ENCODE peak calls at places on chromosomes 11 and 22, in seven cellular contexts. One of them, this sample, is unnamed.
A peak's percentile ranks its signal among the peaks of the same experiment; 100 is the strongest.

GRCh38 chr11:68115285-68115684 is 5.9 kb downstream of the CHKA start:
- DNase-seq in A549: no peak
- DNase-seq in tibial nerve: no peak
- DNase-seq in OCI-LY7: no peak
- DNase-seq in GM23338: no peak
- DNase-seq in lung: no peak
- DNase-seq in Caco-2: no peak
- DNase-seq in this sample: no peak

GRCh38 chr22:42688914-42689275 is 31.8 kb downstream of the A4GALT start:
- DNase-seq in A549: no peak
- DNase-seq in tibial nerve: no peak
- DNase-seq in OCI-LY7: no peak
- DNase-seq in GM23338: no peak
- DNase-seq in lung: no peak
- DNase-seq in Caco-2: peak; percentile 15
- DNase-seq in this sample: peak; percentile 76

GRCh38 chr22:39214383-39215069 is 30.3 kb downstream of the PDGFB start:
- DNase-seq in A549: peak; percentile 21
- DNase-seq in tibial nerve: no peak
- DNase-seq in OCI-LY7: no peak
- DNase-seq in GM23338: peak; percentile 96
- DNase-seq in lung: no peak
- DNase-seq in Caco-2: peak; percentile 70
- DNase-seq in this sample: peak; percentile 99

GRCh38 chr22:50157976-50158375 is 12.6 kb upstream of the PANX2 start:
- DNase-seq in A549: no peak
- DNase-seq in tibial nerve: no peak
- DNase-seq in OCI-LY7: no peak
- DNase-seq in GM23338: no peak
- DNase-seq in lung: peak; percentile 73
- DNase-seq in Caco-2: no peak
- DNase-seq in this sample: peak; percentile 74

GRCh38 chr22:27212617-27213177 is 555.3 kb downstream of the MIAT start:
- DNase-seq in A549: peak; percentile 88
- DNase-seq in tibial nerve: peak; percentile 91
- DNase-seq in OCI-LY7: no peak
- DNase-seq in GM23338: no peak
- DNase-seq in lung: peak; percentile 51
- DNase-seq in Caco-2: peak; percentile 50
- DNase-seq in this sample: no peak

GRCh38 chr22:43218786-43219185 is 31.9 kb upstream of the TTLL12 start:
- DNase-seq in A549: no peak
- DNase-seq in tibial nerve: no peak
- DNase-seq in OCI-LY7: no peak
- DNase-seq in GM23338: no peak
- DNase-seq in lung: no peak
- DNase-seq in Caco-2: no peak
- DNase-seq in this sample: no peak

GRCh38 chr22:17883356-17883755 is 109.1 kb upstream of the BID start:
- DNase-seq in A549: no peak
- DNase-seq in tibial nerve: no peak
- DNase-seq in OCI-LY7: no peak
- DNase-seq in GM23338: no peak
- DNase-seq in lung: no peak
- DNase-seq in Caco-2: no peak
- DNase-seq in this sample: no peak

GRCh38 chr11:18192988-18193387 is 20.4 kb downstream of the MRGPRX4 start:
- DNase-seq in A549: no peak
- DNase-seq in tibial nerve: no peak
- DNase-seq in OCI-LY7: peak; percentile 16
- DNase-seq in GM23338: peak; percentile 81
- DNase-seq in lung: no peak
- DNase-seq in Caco-2: peak; percentile 10
- DNase-seq in this sample: no peak

GRCh38 chr11:75665126-75665525 is 3.7 kb downstream of the MAP6 start:
- DNase-seq in A549: no peak
- DNase-seq in tibial nerve: no peak
- DNase-seq in OCI-LY7: no peak
- DNase-seq in GM23338: no peak
- DNase-seq in lung: no peak
- DNase-seq in Caco-2: no peak
- DNase-seq in this sample: no peak

GRCh38 chr11:767238-767637 is 10.0 kb downstream of the GATD1 start:
- DNase-seq in A549: no peak
- DNase-seq in tibial nerve: no peak
- DNase-seq in OCI-LY7: no peak
- DNase-seq in GM23338: no peak
- DNase-seq in lung: no peak
- DNase-seq in Caco-2: no peak
- DNase-seq in this sample: no peak

GRCh38 chr11:100574894-100575769 is 112.0 kb upstream of the ARHGAP42 start:
- DNase-seq in A549: peak; percentile 43
- DNase-seq in tibial nerve: no peak
- DNase-seq in OCI-LY7: no peak
- DNase-seq in GM23338: peak; percentile 57
- DNase-seq in lung: no peak
- DNase-seq in Caco-2: peak; percentile 36
- DNase-seq in this sample: no peak
- TF ChIP-seq CTCF in A549: peak; percentile 44
- TF ChIP-seq CTCF in tibial nerve: no peak
- TF ChIP-seq CTCF in OCI-LY7: peak; percentile 58
- TF ChIP-seq CTCF in GM23338: no peak
- TF ChIP-seq CTCF in lung: peak; percentile 2
- TF ChIP-seq CTCF in Caco-2: peak; percentile 36
- TF ChIP-seq CTCF in this sample: peak; percentile 72

GRCh38 chr11:65651339-65651588 is 11.5 kb downstream of the RELA start:
- DNase-seq in A549: no peak
- DNase-seq in tibial nerve: no peak
- DNase-seq in OCI-LY7: no peak
- DNase-seq in GM23338: no peak
- DNase-seq in lung: no peak
- DNase-seq in Caco-2: no peak
- DNase-seq in this sample: no peak

GRCh38 chr11:65648997-65649491 is 11.1 kb downstream of the SIPA1 start:
- DNase-seq in A549: no peak
- DNase-seq in tibial nerve: no peak
- DNase-seq in OCI-LY7: no peak
- DNase-seq in GM23338: no peak
- DNase-seq in lung: no peak
- DNase-seq in Caco-2: no peak
- DNase-seq in this sample: peak; percentile 17

GRCh38 chr11:65651589-65652510 is 10.9 kb downstream of the RELA start:
- DNase-seq in A549: no peak
- DNase-seq in tibial nerve: no peak
- DNase-seq in OCI-LY7: no peak
- DNase-seq in GM23338: peak; percentile 29
- DNase-seq in lung: no peak
- DNase-seq in Caco-2: no peak
- DNase-seq in this sample: peak; percentile 82

GRCh38 chr11:65650547-65651338 is 12.0 kb downstream of the RELA start:
- DNase-seq in A549: no peak
- DNase-seq in tibial nerve: no peak
- DNase-seq in OCI-LY7: no peak
- DNase-seq in GM23338: peak; percentile 40
- DNase-seq in lung: no peak
- DNase-seq in Caco-2: no peak
- DNase-seq in this sample: peak; percentile 26

DNA sequence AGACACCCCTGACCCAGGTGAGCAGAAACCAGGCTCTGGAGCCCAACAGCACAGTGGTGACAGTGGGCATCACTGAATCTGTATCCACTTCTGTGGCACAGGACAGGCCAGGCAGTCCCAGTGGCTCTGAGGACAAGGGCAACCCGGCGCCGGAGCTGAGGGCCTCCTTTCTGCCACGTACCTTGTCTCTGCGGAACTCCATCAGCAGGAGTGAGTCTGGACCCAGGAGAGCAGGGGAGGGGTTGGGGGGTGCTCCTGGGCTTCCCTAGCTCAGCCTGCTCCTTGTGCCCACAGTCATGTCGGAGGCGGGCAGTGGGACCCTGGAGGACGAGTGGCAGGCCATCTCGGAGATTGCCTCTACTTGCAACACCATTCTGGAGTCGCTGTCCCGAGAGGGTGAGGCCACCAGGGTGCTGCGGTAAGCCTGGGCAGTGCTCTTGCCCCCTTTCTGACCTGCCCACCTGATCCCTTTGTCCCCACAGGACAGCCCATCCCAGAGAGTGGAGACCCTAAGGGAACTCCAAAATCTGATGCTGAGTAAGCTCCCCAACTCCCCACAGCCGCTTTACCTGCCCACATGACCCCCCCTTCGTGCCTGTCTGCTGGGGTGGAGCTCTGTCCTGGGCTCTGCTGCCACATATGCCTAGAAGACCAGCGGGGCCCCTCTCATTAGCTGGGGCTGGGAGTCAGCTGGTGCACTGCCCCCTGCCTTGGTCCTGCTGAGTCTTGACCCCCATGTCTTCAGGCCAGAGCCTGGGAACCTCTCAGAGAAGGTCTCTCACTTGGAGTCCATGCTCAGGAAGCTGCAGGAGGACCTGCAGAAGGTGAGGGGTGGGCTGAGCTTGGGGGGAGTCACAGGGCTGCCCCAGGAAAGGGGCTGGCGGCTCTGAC is 12.0 kb downstream of the SIPA1 start:
- DNase-seq in A549: no peak
- DNase-seq in tibial nerve: no peak
- DNase-seq in OCI-LY7: no peak
- DNase-seq in GM23338: no peak
- DNase-seq in lung: no peak
- DNase-seq in Caco-2: no peak
- DNase-seq in this sample: no peak
- H3K4me1 ChIP-seq in A549: peaks cover 17% of the 10 kb centered on the region
- H3K4me1 ChIP-seq in tibial nerve: no peaks in the 10 kb centered on the region
- H3K4me1 ChIP-seq in OCI-LY7: peaks cover 18% of the 10 kb centered on the region
- H3K4me1 ChIP-seq in GM23338: peaks cover 21% of the 10 kb centered on the region
- H3K4me1 ChIP-seq in lung: peaks cover 21% of the 10 kb centered on the region
- H3K4me1 ChIP-seq in Caco-2: peaks cover 33% of the 10 kb centered on the region
- H3K4me1 ChIP-seq in this sample: peaks cover 35% of the 10 kb centered on the region

GRCh38 chr11:42571486-42572230 is 740.1 kb upstream of the API5 start:
- DNase-seq in A549: no peak
- DNase-seq in tibial nerve: no peak
- DNase-seq in OCI-LY7: no peak
- DNase-seq in GM23338: no peak
- DNase-seq in lung: no peak
- DNase-seq in Caco-2: no peak
- DNase-seq in this sample: no peak
- TF ChIP-seq CTCF in A549: no peak
- TF ChIP-seq CTCF in tibial nerve: no peak
- TF ChIP-seq CTCF in OCI-LY7: no peak
- TF ChIP-seq CTCF in GM23338: no peak
- TF ChIP-seq CTCF in lung: no peak
- TF ChIP-seq CTCF in Caco-2: no peak
- TF ChIP-seq CTCF in this sample: no peak

DNA sequence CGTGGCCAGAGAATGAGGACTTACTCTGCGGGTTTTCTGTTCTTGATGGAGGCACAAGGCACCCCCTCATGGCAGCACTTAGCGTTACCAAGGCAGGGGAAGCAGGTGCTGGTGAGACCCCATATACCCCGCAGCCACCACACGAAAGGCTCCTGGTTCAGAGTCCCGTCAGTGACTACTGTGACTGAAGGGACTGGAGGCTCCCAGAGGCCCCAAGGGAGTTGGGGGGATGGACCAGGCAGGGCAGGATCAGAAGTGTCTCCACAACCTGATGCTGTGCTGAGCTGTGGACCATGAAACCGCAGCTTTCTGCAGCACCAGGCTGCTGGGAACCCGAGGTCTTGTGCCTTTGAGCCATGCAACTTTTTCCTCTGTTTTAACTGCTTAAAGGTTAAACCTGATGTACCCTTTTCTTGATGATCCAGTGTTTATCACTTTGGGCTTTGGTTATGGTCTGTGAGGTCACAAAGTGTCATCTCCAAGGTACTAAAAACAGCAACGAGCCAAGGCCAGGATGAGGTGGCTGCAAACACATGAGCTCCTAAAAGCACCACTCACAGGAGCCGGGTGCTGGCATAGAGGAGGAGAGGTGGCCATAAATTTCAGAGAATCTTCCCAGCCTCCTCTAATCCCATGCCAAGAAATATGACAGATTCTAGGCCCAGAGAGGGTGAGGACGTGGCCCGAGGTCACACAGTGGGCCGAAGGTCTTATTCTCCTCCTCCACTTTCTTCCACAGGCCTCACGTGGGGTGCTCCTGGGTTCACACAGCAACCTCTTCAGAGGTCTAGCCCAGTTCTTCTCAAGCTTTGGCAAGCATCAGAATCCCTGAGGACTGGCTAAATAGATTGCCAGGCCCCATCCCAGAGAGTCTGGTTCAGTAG is 4.2 kb upstream of the LRRC32 start:
- DNase-seq in A549: no peak
- DNase-seq in tibial nerve: no peak
- DNase-seq in OCI-LY7: peak; percentile 88
- DNase-seq in GM23338: peak; percentile 48
- DNase-seq in lung: no peak
- DNase-seq in Caco-2: no peak
- DNase-seq in this sample: no peak
- H3K4me1 ChIP-seq in A549: peaks cover 8% of the 10 kb centered on the region
- H3K4me1 ChIP-seq in tibial nerve: no peaks in the 10 kb centered on the region
- H3K4me1 ChIP-seq in OCI-LY7: peaks cover 77% of the 10 kb centered on the region
- H3K4me1 ChIP-seq in GM23338: no peaks in the 10 kb centered on the region
- H3K4me1 ChIP-seq in lung: peaks cover 2% of the 10 kb centered on the region
- H3K4me1 ChIP-seq in Caco-2: peaks cover 5% of the 10 kb centered on the region
- H3K4me1 ChIP-seq in this sample: no peaks in the 10 kb centered on the region

GRCh38 chr11:1807628-1807995 is 27.2 kb upstream of the SYT8 start:
- DNase-seq in A549: peak; percentile 32
- DNase-seq in tibial nerve: no peak
- DNase-seq in OCI-LY7: no peak
- DNase-seq in GM23338: peak; percentile 62
- DNase-seq in lung: no peak
- DNase-seq in Caco-2: peak; percentile 53
- DNase-seq in this sample: no peak
- TF ChIP-seq CTCF in A549: peak; percentile 14
- TF ChIP-seq CTCF in tibial nerve: no peak
- TF ChIP-seq CTCF in OCI-LY7: peak; percentile 30
- TF ChIP-seq CTCF in GM23338: peak; percentile 20
- TF ChIP-seq CTCF in lung: no peak
- TF ChIP-seq CTCF in Caco-2: peak; percentile 40
- TF ChIP-seq CTCF in this sample: no peak

GRCh38 chr11:6609502-6610015 is 2.5 kb downstream of the TAF10 start:
- DNase-seq in A549: no peak
- DNase-seq in tibial nerve: no peak
- DNase-seq in OCI-LY7: no peak
- DNase-seq in GM23338: no peak
- DNase-seq in lung: no peak
- DNase-seq in Caco-2: no peak
- DNase-seq in this sample: no peak

GRCh38 chr11:6607190-6607635 is 3.6 kb downstream of the ILK start:
- DNase-seq in A549: no peak
- DNase-seq in tibial nerve: no peak
- DNase-seq in OCI-LY7: no peak
- DNase-seq in GM23338: no peak
- DNase-seq in lung: peak; percentile 2
- DNase-seq in Caco-2: no peak
- DNase-seq in this sample: no peak

GRCh38 chr11:6608726-6609501 is 3.1 kb downstream of the TAF10 start:
- DNase-seq in A549: no peak
- DNase-seq in tibial nerve: no peak
- DNase-seq in OCI-LY7: no peak
- DNase-seq in GM23338: no peak
- DNase-seq in lung: peak; percentile 26
- DNase-seq in Caco-2: no peak
- DNase-seq in this sample: no peak

GRCh38 chr11:6606471-6607189 is 3.1 kb downstream of the ILK start:
- DNase-seq in A549: peak; percentile 92
- DNase-seq in tibial nerve: peak; percentile 91
- DNase-seq in OCI-LY7: peak; percentile 52
- DNase-seq in GM23338: peak; percentile 97
- DNase-seq in lung: peak; percentile 90
- DNase-seq in Caco-2: peak; percentile 93
- DNase-seq in this sample: peak; percentile 69

GRCh38 chr11:6608011-6608410 is 4.0 kb downstream of the TAF10 start:
- DNase-seq in A549: no peak
- DNase-seq in tibial nerve: no peak
- DNase-seq in OCI-LY7: no peak
- DNase-seq in GM23338: no peak
- DNase-seq in lung: peak; percentile 27
- DNase-seq in Caco-2: no peak
- DNase-seq in this sample: no peak
- H3K4me1 ChIP-seq in A549: peaks cover 45% of the 10 kb centered on the region
- H3K4me1 ChIP-seq in tibial nerve: no peaks in the 10 kb centered on the region
- H3K4me1 ChIP-seq in OCI-LY7: peaks cover 53% of the 10 kb centered on the region
- H3K4me1 ChIP-seq in GM23338: peaks cover 30% of the 10 kb centered on the region
- H3K4me1 ChIP-seq in lung: peaks cover 16% of the 10 kb centered on the region
- H3K4me1 ChIP-seq in Caco-2: peaks cover 39% of the 10 kb centered on the region
- H3K4me1 ChIP-seq in this sample: peaks cover 29% of the 10 kb centered on the region